ENCODE peak calls at places on chromosomes 16 and 17, in six cellular contexts. F is heart right ventricle; K is GM23248; U is ascending aorta; D is CD8-positive, alpha-beta T cell; B is stomach. P is an unnamed sample. For H3K9me3, the result is how much of the 10 kb centered on the place peaks cover.

GRCh38 chr16:11916524-11917285 is 949 bp upstream of the GSPT1 start:
- DNase-seq in D (no peak), U (no peak), F (no peak), K (peak), B (peak), P (no peak)

GRCh38 chr17:59369026-59369724 is 37.7 kb downstream of the YPEL2 start:
- DNase-seq in B (no peak), K (peak), D (no peak), F (peak), U (no peak), P (no peak)

GRCh38 chr16:8741636-8742427 is 55.6 kb downstream of the TMEM186 start:
- DNase-seq in F (no peak), D (no peak), B (no peak), K (no peak), U (no peak), P (no peak)

GRCh38 chr17:29207986-29208385 is 27.8 kb upstream of the MYO18A start:
- DNase-seq in U (no peak), F (no peak), B (no peak), K (no peak), D (no peak), P (no peak)

GRCh38 chr17:1177099-1177996 is 2.4 kb downstream of the ABR start:
- DNase-seq in K (peak), F (peak), D (no peak), U (no peak), B (no peak), P (no peak)

GRCh38 chr17:4998666-4999428 is 1.1 kb downstream of the KIF1C start:
- DNase-seq in D (no peak), U (no peak), B (peak), K (peak), F (no peak), P (no peak)

GRCh38 chr17:2897605-2898004 is 101.4 kb downstream of the RAP1GAP2 start:
- DNase-seq in U (no peak), B (no peak), F (no peak), D (no peak), K (no peak), P (no peak)

GRCh38 chr16:50908468-50908867 is 166.6 kb downstream of the CYLD start:
- DNase-seq in B (no peak), D (no peak), F (no peak), U (no peak), K (no peak), P (no peak)

GRCh38 chr17:40097087-40097486 is 3.3 kb downstream of the NR1D1 start:
- DNase-seq in B (no peak), K (no peak), U (no peak), D (no peak), F (no peak), P (no peak)

GRCh38 chr17:46978489-46979022 is 497 bp downstream of the RPRML start:
- DNase-seq in B (no peak), D (no peak), F (no peak), K (peak), U (no peak), P (no peak)
- H3K4me3 ChIP-seq in B (peak), D (peak), F (peak), K (peak), U (peak), P (peak)

GRCh38 chr16:35449663-35450062 is 1990.3 kb downstream of the TP53TG3F start:
- DNase-seq in U (no peak), F (no peak), B (no peak), D (no peak), K (no peak), P (no peak)
- H3K9me3 ChIP-seq in U (under half), F (half or more), B (half or more), D (under half), K (under half), P (under half)

DNA sequence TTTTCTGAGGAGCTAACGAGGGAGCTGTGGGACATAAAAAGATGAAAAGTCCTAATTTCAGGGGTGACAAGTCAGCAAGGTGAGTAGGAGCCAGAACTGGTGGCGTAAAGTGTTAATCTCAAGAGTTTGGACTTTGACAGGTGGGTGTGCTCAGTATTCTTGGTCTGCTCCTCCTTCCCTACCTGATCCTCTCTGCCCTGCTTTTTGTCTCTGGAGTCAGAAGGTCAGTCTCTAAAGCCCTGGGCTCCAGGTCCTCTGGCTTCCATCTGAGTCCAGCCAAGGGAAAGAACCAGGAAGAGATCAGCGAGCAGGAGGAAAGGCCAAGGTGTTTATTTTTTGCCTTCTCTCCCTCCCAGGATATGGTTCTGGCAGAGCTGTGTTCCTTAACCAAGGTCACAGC is 21.3 kb downstream of the GFOD2 start:
- DNase-seq in U (no peak), D (no peak), F (no peak), B (no peak), K (no peak), P (no peak)
- H3K4me3 ChIP-seq in U (no peak), D (no peak), F (no peak), B (no peak), K (no peak), P (no peak)

DNA sequence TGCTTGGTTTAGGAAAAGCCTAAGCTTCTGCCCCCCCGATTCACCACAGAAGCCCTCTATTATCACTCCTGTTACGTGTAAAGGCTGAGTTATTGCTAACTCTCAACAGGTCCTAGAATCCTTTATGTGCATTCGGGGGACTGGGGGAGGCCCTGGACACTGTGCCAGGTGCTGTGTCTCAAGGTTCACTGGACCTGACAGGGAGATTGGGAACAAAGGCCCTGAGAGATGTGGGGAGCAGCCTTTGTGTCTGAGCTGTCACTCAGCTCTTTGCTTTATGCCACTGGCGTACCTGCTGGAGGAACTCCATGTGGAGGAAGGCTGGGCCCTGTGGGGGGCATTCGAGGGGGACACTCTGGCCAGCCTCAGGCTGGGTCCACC is 65.9 kb downstream of the METRNL start:
- DNase-seq in F (no peak), U (no peak), D (no peak), K (no peak), B (no peak), P (no peak)
- H3K9me3 ChIP-seq in F (under half), U (under half), D (under half), K (under half), B (under half), P (under half)

DNA sequence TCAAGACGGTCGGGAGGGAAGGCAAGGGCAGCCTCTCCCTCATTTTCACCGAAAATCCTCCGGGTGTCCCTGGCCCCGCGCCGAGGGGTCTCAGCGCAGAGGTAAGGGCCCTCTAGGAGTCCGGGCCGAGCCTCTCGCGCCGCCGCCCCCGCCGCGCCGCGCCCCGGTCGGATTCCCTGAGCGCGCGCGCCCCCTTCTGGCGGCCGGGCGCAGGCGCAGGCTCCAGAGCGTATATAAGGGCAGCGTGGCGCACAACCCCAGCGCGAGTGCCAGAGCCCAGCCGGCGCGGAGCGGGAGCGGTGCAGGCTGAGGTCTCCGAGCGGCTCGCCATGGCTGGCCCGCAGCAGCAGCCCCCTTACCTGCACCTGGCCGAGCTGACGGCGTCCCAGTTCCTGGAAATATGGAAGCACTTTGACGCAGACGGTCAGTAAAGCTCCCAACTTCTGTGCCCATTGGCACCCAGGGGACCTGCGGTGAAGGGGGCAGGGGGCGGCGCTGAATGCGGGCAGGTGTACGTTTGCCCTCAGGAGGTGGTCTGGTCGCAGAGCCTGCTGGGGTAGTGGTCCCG is at the start of gene CALB2:
- DNase-seq in B (peak), D (peak), U (no peak), K (peak), F (peak), P (peak)
- H3K4me3 ChIP-seq in B (peak), D (no peak), U (peak), K (peak), F (no peak), P (peak)

GRCh38 chr16:3295209-3295608 is 10.0 kb downstream of the TIGD7 start:
- DNase-seq in B (no peak), F (no peak), K (no peak), U (no peak), D (no peak), P (no peak)
- H3K9me3 ChIP-seq in B (half or more), F (half or more), K (under half), U (half or more), D (half or more), P (half or more)

GRCh38 chr16:85868495-85868894 is 30.5 kb upstream of the IRF8 start:
- DNase-seq in F (no peak), D (no peak), B (no peak), U (no peak), K (no peak), P (no peak)

GRCh38 chr16:85870159-85870558 is 28.8 kb upstream of the IRF8 start:
- DNase-seq in B (no peak), F (no peak), D (no peak), U (no peak), K (no peak), P (no peak)

GRCh38 chr16:85864965-85865364 is 34.0 kb upstream of the IRF8 start:
- DNase-seq in F (no peak), D (no peak), K (no peak), B (no peak), U (no peak), P (no peak)

GRCh38 chr16:85863384-85863774 is 35.6 kb upstream of the IRF8 start:
- DNase-seq in D (no peak), B (no peak), F (no peak), K (peak), U (no peak), P (no peak)

DNA sequence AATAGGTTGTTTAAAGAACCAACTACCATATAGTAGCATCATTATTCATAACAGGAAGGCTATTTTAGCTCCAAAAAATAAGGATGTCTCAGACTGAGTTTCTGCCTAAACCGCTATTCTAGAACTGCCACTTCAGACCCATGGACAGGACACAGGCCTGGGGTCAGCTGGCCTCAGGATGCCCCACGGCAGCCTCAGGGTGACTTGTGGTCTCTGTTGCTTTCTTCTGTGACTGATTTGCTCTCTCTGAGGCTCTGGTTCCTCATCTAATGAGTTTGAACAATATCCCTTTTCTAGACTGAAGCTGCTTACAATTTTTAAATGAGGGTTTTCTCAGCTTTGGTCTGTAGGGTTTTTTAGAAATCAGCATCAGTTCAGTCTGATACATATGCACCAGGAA is 31.8 kb upstream of the IRF8 start:
- DNase-seq in U (no peak), D (no peak), F (no peak), B (no peak), K (no peak), P (no peak)
- H3K4me3 ChIP-seq in U (no peak), D (no peak), F (no peak), B (no peak), K (no peak), P (no peak)